ENCODE peak calls at places on chromosomes 11 and 22, in six cellular contexts. Q is CD8-positive, alpha-beta memory T cell; H is neural progenitor cell; K is PC-3; E is tibial artery; G is ovary. W is an unnamed sample.
A peak's percentile ranks its signal among the peaks of the same experiment; 100 is the strongest.

GRCh38 chr11:9528141-9528511 is 45.3 kb upstream of the WEE1 start:
- DNase-seq in G (no peak), K (no peak), Q (no peak), E (no peak), H (no peak), W (no peak)

GRCh38 chr11:30879322-30880020 is 293.3 kb upstream of the MPPED2 start:
- DNase-seq in K (no peak), Q (no peak), H (no peak), E (no peak), G (no peak), W (peak; percentile 81)

GRCh38 chr11:62680825-62681240 is 2.0 kb upstream of the UBXN1 start:
- DNase-seq in Q (peak; percentile 47), E (peak; percentile 56), K (peak; percentile 85), G (peak; percentile 60), H (peak; percentile 51), W (peak; percentile 62)

GRCh38 chr22:40363059-40363458 is 7.3 kb upstream of the SGSM3 start:
- DNase-seq in E (no peak), Q (no peak), K (no peak), G (no peak), H (no peak), W (no peak)

GRCh38 chr11:77100166-77101042 is 2.2 kb upstream of the OMP start:
- DNase-seq in K (no peak), E (no peak), H (no peak), G (no peak), Q (no peak), W (no peak)

GRCh38 chr22:30612789-30613188 is 5.8 kb downstream of the TCN2 start:
- DNase-seq in G (no peak), K (no peak), Q (no peak), H (no peak), E (no peak), W (no peak)

GRCh38 chr11:64321533-64321932 is 3.6 kb downstream of the PRDX5 start:
- DNase-seq in E (no peak), K (peak; percentile 76), H (no peak), G (no peak), Q (no peak), W (no peak)

GRCh38 chr11:85826096-85826855 is 15.3 kb upstream of the SYTL2 start:
- DNase-seq in Q (peak; percentile 30), K (peak; percentile 78), G (peak; percentile 32), E (no peak), H (peak; percentile 60), W (peak; percentile 37)

GRCh38 chr11:78657441-78657840 is 82.8 kb upstream of the NARS2 start:
- DNase-seq in H (no peak), Q (no peak), E (no peak), G (no peak), K (no peak), W (no peak)

GRCh38 chr22:32323513-32324164 is 34.0 kb upstream of the RFPL3 start:
- DNase-seq in H (no peak), Q (no peak), E (no peak), K (no peak), G (no peak), W (no peak)

GRCh38 chr11:131985769-131986393 is 615.5 kb downstream of the NTM start:
- DNase-seq in Q (no peak), G (no peak), H (no peak), E (no peak), K (no peak), W (peak; percentile 6)

GRCh38 chr11:541433-541885 is 4.1 kb downstream of the LRRC56 start:
- DNase-seq in Q (no peak), K (no peak), G (no peak), E (no peak), H (no peak), W (no peak)

GRCh38 chr22:31970490-31971444 is 26.4 kb downstream of the YWHAH start:
- DNase-seq in E (peak; percentile 67), H (peak; percentile 92), G (peak; percentile 88), Q (peak; percentile 85), K (peak; percentile 86), W (peak; percentile 86)

GRCh38 chr11:89495951-89496350 is 4.8 kb upstream of the NOX4 start:
- DNase-seq in Q (no peak), K (peak; percentile 13), G (peak; percentile 15), E (peak; percentile 69), H (peak; percentile 50), W (no peak)

GRCh38 chr22:48135641-48136040 is 1373.2 kb downstream of the TBC1D22A start:
- DNase-seq in E (no peak), G (no peak), K (no peak), H (no peak), Q (no peak), W (no peak)

GRCh38 chr11:128302425-128303186 is 284.8 kb downstream of the ETS1 start:
- DNase-seq in E (no peak), Q (peak; percentile 90), G (no peak), H (no peak), K (no peak), W (no peak)

GRCh38 chr22:43109921-43110443 is 568 bp upstream of the BIK start:
- DNase-seq in H (peak; percentile 64), G (no peak), E (no peak), Q (peak; percentile 11), K (no peak), W (no peak)

GRCh38 chr11:78560826-78561484 is 13.7 kb downstream of the NARS2 start:
- DNase-seq in G (no peak), Q (no peak), E (no peak), K (peak; percentile 39), H (no peak), W (no peak)

GRCh38 chr11:133825156-133825555 is 20.2 kb downstream of the SPATA19 start:
- DNase-seq in E (no peak), H (no peak), G (no peak), Q (no peak), K (no peak), W (no peak)

GRCh38 chr11:70032943-70033710 is 45.0 kb upstream of the ANO1 start:
- DNase-seq in Q (no peak), K (no peak), G (no peak), H (no peak), E (no peak), W (no peak)

GRCh38 chr11:8227156-8228152 is 36.2 kb downstream of the LMO1 start:
- DNase-seq in G (no peak), K (peak; percentile 72), Q (no peak), E (no peak), H (no peak), W (no peak)

GRCh38 chr11:77267910-77268309 is 33.6 kb downstream of the GDPD4 start:
- DNase-seq in K (no peak), H (no peak), Q (no peak), G (no peak), E (no peak), W (no peak)

GRCh38 chr11:126465573-126466287 is 110.2 kb downstream of the ST3GAL4 start:
- DNase-seq in G (no peak), E (no peak), K (no peak), Q (no peak), H (no peak), W (no peak)

GRCh38 chr11:12157241-12157661 is 46.9 kb downstream of the MICAL2 start:
- DNase-seq in K (peak; percentile 11), G (peak; percentile 23), E (no peak), Q (no peak), H (no peak), W (no peak)

GRCh38 chr11:32391965-32392553 is 43.3 kb downstream of the WT1 start:
- DNase-seq in K (no peak), Q (no peak), E (no peak), G (peak; percentile 43), H (no peak), W (no peak)

GRCh38 chr11:119361056-119361787 is 14.7 kb upstream of the MFRP start:
- DNase-seq in K (peak; percentile 97), H (peak; percentile 91), E (peak; percentile 74), Q (no peak), G (peak; percentile 71), W (peak; percentile 70)

GRCh38 chr11:32510039-32510438 is 73.6 kb upstream of the EIF3M start:
- DNase-seq in H (no peak), K (no peak), E (no peak), Q (no peak), G (no peak), W (no peak)

GRCh38 chr11:117192401-117192875 is 6.7 kb upstream of the TAGLN start:
- DNase-seq in E (peak; percentile 16), H (no peak), G (peak; percentile 17), K (no peak), Q (no peak), W (no peak)
- H3K36me3 ChIP-seq in E (peaks cover 38% of the 10 kb centered on the region), H (no peaks in the 10 kb centered on the region), G (no peaks in the 10 kb centered on the region), K (no peaks in the 10 kb centered on the region), Q (peaks cover 9% of the 10 kb centered on the region), W (peaks cover 92% of the 10 kb centered on the region)

GRCh38 chr11:2302844-2303626 is 1.2 kb downstream of the TSPAN32 start:
- DNase-seq in E (no peak), H (no peak), Q (no peak), G (no peak), K (no peak), W (peak; percentile 77)
- H3K4me3 ChIP-seq in E (no peak overlapping the region), H (no peak overlapping the region), Q (peak overlapping the region; percentile 88), G (no peak overlapping the region), K (no peak overlapping the region), W (no peak overlapping the region)

DNA sequence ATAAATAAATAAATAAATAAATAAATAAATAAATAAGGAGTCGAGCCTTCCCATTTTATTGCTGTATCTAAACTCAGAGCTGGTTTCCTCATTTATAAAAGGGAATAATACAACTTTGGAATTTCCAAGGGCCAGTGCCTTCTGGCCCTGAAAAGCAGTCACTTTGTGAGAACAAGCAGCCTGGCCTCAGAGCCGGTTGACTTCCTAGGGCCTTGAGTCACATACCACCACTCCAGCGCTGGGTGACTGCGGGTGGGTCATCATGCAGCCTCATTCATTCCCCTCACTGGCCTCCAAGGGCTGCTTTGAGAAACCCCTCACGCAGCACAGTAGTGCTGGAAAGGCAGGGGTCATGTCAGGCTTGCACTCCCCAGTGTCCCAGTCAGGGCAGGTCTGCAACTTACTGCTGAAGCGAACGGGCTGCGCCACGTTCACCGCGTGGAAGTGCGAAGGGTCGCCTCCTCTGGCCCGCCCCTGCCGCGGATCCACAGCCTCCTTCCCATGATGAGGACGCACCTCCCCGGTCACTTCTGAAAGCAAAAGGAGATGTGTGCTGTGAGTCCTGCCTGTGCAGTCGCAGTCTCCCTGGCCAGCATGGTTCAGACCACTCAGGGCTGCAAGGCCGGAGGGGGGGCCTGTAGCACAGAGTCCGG is 54.4 kb downstream of the DGCR2 start:
- DNase-seq in K (no peak), H (no peak), Q (no peak), G (no peak), E (no peak), W (no peak)
- H3K36me3 ChIP-seq in K (peaks cover 8% of the 10 kb centered on the region), H (no peaks in the 10 kb centered on the region), Q (peaks cover 60% of the 10 kb centered on the region), G (no peaks in the 10 kb centered on the region), E (peaks cover 58% of the 10 kb centered on the region), W (peaks cover 91% of the 10 kb centered on the region)

GRCh38 chr22:49935561-49935960 is 17.1 kb downstream of the CRELD2 start:
- DNase-seq in E (no peak), G (no peak), K (no peak), Q (no peak), H (no peak), W (no peak)
- H3K4me3 ChIP-seq in E (peak overlapping the region; percentile 63), G (peak overlapping the region; percentile 42), K (no peak overlapping the region), Q (no peak overlapping the region), H (peak overlapping the region; percentile 42), W (peak overlapping the region; percentile 43)

DNA sequence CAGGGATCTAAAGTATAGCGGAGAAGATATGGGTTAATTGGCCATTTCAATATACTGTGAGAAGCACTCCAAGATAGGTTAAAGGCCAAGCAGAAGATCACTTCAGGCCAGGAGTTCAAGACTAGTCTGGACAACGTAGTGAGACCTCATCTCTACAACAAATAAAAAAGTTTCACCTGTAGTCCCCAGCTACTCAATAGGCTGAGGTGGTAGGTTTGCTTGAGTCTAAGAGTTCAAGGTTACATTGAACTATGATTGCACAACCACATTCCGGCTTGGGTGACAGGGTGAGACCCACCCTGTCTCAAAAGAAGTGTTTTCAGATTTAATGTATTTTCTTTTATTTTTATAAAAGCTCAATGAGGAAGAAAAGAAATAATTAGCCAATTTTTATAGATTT is 25.4 kb downstream of the PATL1 start:
- DNase-seq in Q (no peak), K (no peak), E (no peak), H (no peak), G (no peak), W (no peak)
- H3K36me3 ChIP-seq in Q (peaks cover 52% of the 10 kb centered on the region), K (peaks cover 79% of the 10 kb centered on the region), E (peaks cover 78% of the 10 kb centered on the region), H (peaks cover 21% of the 10 kb centered on the region), G (no peaks in the 10 kb centered on the region), W (peaks cover 55% of the 10 kb centered on the region)